ENCODE peak calls at places on chromosomes 3 and 15, in four cellular contexts. A is T-cell, I is uterus, W is BE2C. P is an unnamed sample.

GRCh38 chr15:70555713-70556112 is 207.6 kb downstream of the UACA start:
- DNase-seq in A (no peak), I (no peak), W (no peak), P (no peak)

GRCh38 chr15:84886211-84886983 is 1.9 kb downstream of the SLC28A1 start:
- DNase-seq in I (no peak), A (no peak), W (no peak), P (no peak)

GRCh38 chr15:58535894-58536293 is 104.1 kb downstream of the LIPC start:
- DNase-seq in I (no peak), W (no peak), A (no peak), P (no peak)

GRCh38 chr3:169687603-169688002 is 24.1 kb upstream of the MECOM start:
- DNase-seq in A (no peak), W (no peak), I (no peak), P (no peak)

GRCh38 chr3:94423566-94423965 is 360.7 kb downstream of the NSUN3 start:
- DNase-seq in W (no peak), I (no peak), A (no peak), P (no peak)

GRCh38 chr3:123816673-123817207 is 67.4 kb downstream of the MYLK start:
- DNase-seq in A (no peak), W (no peak), I (no peak), P (no peak)

GRCh38 chr15:43511012-43511885 is 6.2 kb upstream of the MAP1A start:
- DNase-seq in W (peak), A (no peak), I (no peak), P (peak)

GRCh38 chr3:44712455-44713075 is at the start of gene ZNF502:
- DNase-seq in W (peak), I (peak), A (peak), P (peak)

GRCh38 chr3:188421151-188421821 is 267.3 kb downstream of the LPP start:
- DNase-seq in W (no peak), A (no peak), I (no peak), P (no peak)

GRCh38 chr3:56974242-56974945 is 86.1 kb upstream of the SPATA12 start:
- DNase-seq in W (no peak), I (no peak), A (no peak), P (no peak)

GRCh38 chr3:123096701-123097100 is 29.9 kb downstream of the PDIA5 start:
- DNase-seq in A (no peak), W (peak), I (peak), P (no peak)

GRCh38 chr3:108090066-108090700 is 648 bp downstream of the CD47 start:
- DNase-seq in I (peak), W (no peak), A (peak), P (peak)

GRCh38 chr3:151859905-151860304 is 13.5 kb upstream of the SUCNR1 start:
- DNase-seq in W (no peak), I (no peak), A (no peak), P (no peak)

GRCh38 chr15:40038267-40038653 is 721 bp downstream of the SRP14 start:
- DNase-seq in A (no peak), I (no peak), W (no peak), P (no peak)

GRCh38 chr3:58824285-58824684 is 157.7 kb upstream of the FAM3D start:
- DNase-seq in W (peak), A (no peak), I (no peak), P (peak)

GRCh38 chr3:158961911-158962310 is 160.1 kb downstream of the MFSD1 start:
- DNase-seq in W (no peak), I (no peak), A (no peak), P (no peak)

GRCh38 chr15:42796955-42797779 is 60.2 kb upstream of the CDAN1 start:
- DNase-seq in W (no peak), A (no peak), I (no peak), P (no peak)

GRCh38 chr3:113531826-113532697 is at the start of gene SIDT1:
- DNase-seq in A (peak), W (no peak), I (no peak), P (no peak)

GRCh38 chr3:111797035-111797717 is 61.9 kb upstream of the PHLDB2 start:
- DNase-seq in W (no peak), I (no peak), A (no peak), P (no peak)

GRCh38 chr3:37194533-37194932 is 20.2 kb upstream of the LRRFIP2 start:
- DNase-seq in A (no peak), I (no peak), W (no peak), P (no peak)

GRCh38 chr3:128505771-128506170 is 12.8 kb upstream of the GATA2 start:
- DNase-seq in I (no peak), A (no peak), W (no peak), P (no peak)

GRCh38 chr3:124950026-124950425 is 15.5 kb upstream of the MUC13 start:
- DNase-seq in A (no peak), W (no peak), I (no peak), P (no peak)

GRCh38 chr15:48929611-48930170 is 34.0 kb downstream of the SHC4 start:
- DNase-seq in W (no peak), I (no peak), A (no peak), P (no peak)

P was measured in SJCRH30.